ENCODE peak calls at places on chromosomes 12 and 14, in six cellular contexts. K is aorta, I is astrocyte of the spinal cord, R is ascending aorta, W is mammary epithelial cell, D is fibroblast of lung. L is an unnamed sample.
A peak's percentile ranks its signal among the peaks of the same experiment; 100 is the strongest.

GRCh38 chr12:46266382-46266791 is 2.5 kb downstream of the SLC38A1 start:
- DNase-seq in R (no peak), K (no peak), D (peak; percentile 54), W (peak; percentile 69), I (peak; percentile 48), L (peak; percentile 43)

GRCh38 chr12:111334393-111334915 is 34.4 kb downstream of the PHETA1 start:
- DNase-seq in W (no peak), I (no peak), R (no peak), D (no peak), K (no peak), L (no peak)

GRCh38 chr14:74401504-74402241 is 24.3 kb downstream of the SYNDIG1L start:
- DNase-seq in R (no peak), K (no peak), I (no peak), W (no peak), D (no peak), L (no peak)

GRCh38 chr12:50980545-50980944 is 28.2 kb downstream of the HIGD1C start:
- DNase-seq in W (no peak), D (no peak), K (no peak), I (no peak), R (no peak), L (no peak)

GRCh38 chr12:49309361-49309760 is 13.7 kb upstream of the TROAP start:
- DNase-seq in I (no peak), R (no peak), D (no peak), K (peak; percentile 23), W (no peak), L (no peak)

GRCh38 chr12:93978553-93978952 is 169.8 kb upstream of the PLXNC1 start:
- DNase-seq in D (peak; percentile 78), R (no peak), K (no peak), I (peak; percentile 30), W (peak; percentile 70), L (peak; percentile 80)

GRCh38 chr12:79233341-79233761 is 368.8 kb downstream of the SYT1 start:
- DNase-seq in R (no peak), I (no peak), K (no peak), W (no peak), D (no peak), L (no peak)

GRCh38 chr14:35766700-35767082 is 42.4 kb downstream of the RALGAPA1 start:
- DNase-seq in R (no peak), W (no peak), K (no peak), D (no peak), I (no peak), L (no peak)

GRCh38 chr12:42104087-42104486 is 40.6 kb downstream of the GXYLT1 start:
- DNase-seq in R (no peak), W (no peak), D (no peak), K (no peak), I (no peak), L (no peak)

GRCh38 chr12:111846016-111846415 is 4.0 kb downstream of the MAPKAPK5 start:
- DNase-seq in W (no peak), K (no peak), R (no peak), D (peak; percentile 29), I (no peak), L (no peak)

GRCh38 chr12:1972260-1972659 is 32.0 kb downstream of the DCP1B start:
- DNase-seq in D (peak; percentile 82), R (no peak), K (no peak), W (peak; percentile 29), I (peak; percentile 66), L (peak; percentile 30)

GRCh38 chr12:51507188-51507587 is 82.6 kb downstream of the SLC4A8 start:
- DNase-seq in K (no peak), I (no peak), W (no peak), D (no peak), R (no peak), L (no peak)

GRCh38 chr12:130347588-130347987 is 9.9 kb downstream of the PIWIL1 start:
- DNase-seq in R (no peak), I (no peak), D (no peak), W (no peak), K (no peak), L (no peak)

GRCh38 chr12:71009414-71010142 is 89.0 kb upstream of the PTPRR start:
- DNase-seq in K (no peak), D (no peak), I (no peak), W (no peak), R (no peak), L (no peak)

GRCh38 chr14:104423715-104424405 is 155.7 kb upstream of the C14orf180 start:
- DNase-seq in R (no peak), K (peak; percentile 58), D (no peak), I (no peak), W (no peak), L (no peak)

GRCh38 chr12:71661977-71662522 is 1.6 kb downstream of the ZFC3H1 start:
- DNase-seq in D (peak; percentile 77), W (peak; percentile 13), I (peak; percentile 30), K (no peak), R (no peak), L (peak; percentile 12)

GRCh38 chr12:50505945-50506344 is 1.2 kb downstream of the DIP2B start:
- DNase-seq in I (peak; percentile 14), R (peak; percentile 21), W (peak; percentile 34), K (no peak), D (peak; percentile 10), L (no peak)

GRCh38 chr14:74035556-74035955 is 16.4 kb downstream of the BBOF1 start:
- DNase-seq in I (peak; percentile 22), W (peak; percentile 2), K (no peak), R (no peak), D (peak; percentile 66), L (peak; percentile 4)

GRCh38 chr14:103803661-103804060 is 43.7 kb downstream of the PPP1R13B start:
- DNase-seq in W (peak; percentile 78), K (no peak), D (peak; percentile 50), R (no peak), I (no peak), L (no peak)

GRCh38 chr12:47032644-47033043 is 46.8 kb upstream of the PCED1B start:
- DNase-seq in K (no peak), R (no peak), W (peak; percentile 55), D (peak; percentile 66), I (peak; percentile 81), L (no peak)

GRCh38 chr12:116502989-116503496 is 56.1 kb upstream of the MAP1LC3B2 start:
- DNase-seq in I (no peak), W (no peak), D (no peak), K (no peak), R (no peak), L (no peak)

GRCh38 chr12:87953257-87953860 is 75.8 kb downstream of the C12orf50 start:
- DNase-seq in D (peak; percentile 53), W (peak; percentile 21), I (peak; percentile 71), K (no peak), R (no peak), L (no peak)

GRCh38 chr14:61504841-61505340 is 183.5 kb downstream of the PRKCH start:
- DNase-seq in I (no peak), K (no peak), R (no peak), D (no peak), W (no peak), L (no peak)

GRCh38 chr12:108752387-108752786 is 21.1 kb upstream of the CORO1C start:
- DNase-seq in I (no peak), R (no peak), K (no peak), W (no peak), D (no peak), L (no peak)

GRCh38 chr14:74506408-74506807 is 12.8 kb downstream of the ISCA2 start:
- DNase-seq in D (no peak), R (no peak), I (no peak), K (no peak), W (no peak), L (no peak)

GRCh38 chr12:19411234-19412221 is 27.8 kb upstream of the AEBP2 start:
- DNase-seq in D (peak; percentile 53), W (no peak), K (no peak), R (peak; percentile 51), I (no peak), L (no peak)

GRCh38 chr14:106842687-106843086 is 1316.3 kb downstream of the TMEM121 start:
- DNase-seq in K (no peak), R (no peak), D (no peak), W (no peak), I (no peak), L (no peak)

DNA sequence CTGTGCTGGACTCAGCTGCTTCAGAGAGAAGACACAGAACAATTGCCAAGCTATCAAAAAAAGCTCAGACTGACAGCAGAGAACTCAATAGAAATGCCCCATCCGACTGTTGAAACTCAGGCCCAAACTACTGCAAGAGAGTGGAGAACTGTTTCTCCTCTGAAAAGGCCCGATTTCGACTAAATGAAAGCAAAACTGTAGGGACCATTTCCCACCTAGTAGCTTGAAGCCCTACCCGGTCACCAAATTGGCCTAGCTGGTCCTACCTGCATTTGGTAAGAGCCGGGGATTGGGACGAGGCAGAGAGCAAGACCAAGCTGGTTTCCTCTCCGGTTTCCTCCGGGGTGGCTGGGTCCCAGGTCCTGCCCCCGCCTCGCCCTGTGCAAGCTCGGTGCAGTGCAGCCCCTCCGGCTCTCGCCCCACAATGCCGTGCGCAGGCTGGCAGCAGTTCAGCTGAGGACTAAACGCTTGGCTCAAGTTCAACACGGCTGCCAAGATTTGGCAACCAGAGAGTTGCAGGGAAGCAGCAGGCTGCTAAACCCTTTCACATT is 1180.6 kb downstream of the VRK1 start:
- DNase-seq in K (peak; percentile 94), W (peak; percentile 31), D (peak; percentile 45), I (peak; percentile 29), R (peak; percentile 15), L (no peak)
- H3K4me3 ChIP-seq in K (peak overlapping the region; percentile 77), W (peak overlapping the region; percentile 30), D (no peak overlapping the region), I (peak overlapping the region; percentile 12), R (peak overlapping the region; percentile 54), L (peak overlapping the region; percentile 27)

DNA sequence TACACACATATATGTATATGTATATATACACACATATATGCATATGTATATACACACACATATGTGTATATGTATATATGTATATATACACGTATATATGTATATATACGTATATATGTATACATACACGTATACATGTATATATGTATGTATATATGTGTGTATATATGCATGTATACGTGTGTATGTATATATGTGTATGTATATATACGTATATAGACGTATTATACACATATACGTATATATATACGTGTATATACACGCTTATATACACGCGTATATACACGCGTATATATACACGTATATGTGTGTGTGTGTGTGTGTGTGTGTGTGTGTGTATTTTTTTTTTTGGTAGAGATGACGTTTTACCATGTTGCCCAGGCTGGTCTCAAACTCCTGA is 32.9 kb upstream of the ZNF740 start:
- DNase-seq in R (no peak), D (no peak), K (no peak), W (no peak), I (no peak), L (no peak)
- H3K4me3 ChIP-seq in R (no peak overlapping the region), D (no peak overlapping the region), K (no peak overlapping the region), W (no peak overlapping the region), I (no peak overlapping the region), L (no peak overlapping the region)

DNA sequence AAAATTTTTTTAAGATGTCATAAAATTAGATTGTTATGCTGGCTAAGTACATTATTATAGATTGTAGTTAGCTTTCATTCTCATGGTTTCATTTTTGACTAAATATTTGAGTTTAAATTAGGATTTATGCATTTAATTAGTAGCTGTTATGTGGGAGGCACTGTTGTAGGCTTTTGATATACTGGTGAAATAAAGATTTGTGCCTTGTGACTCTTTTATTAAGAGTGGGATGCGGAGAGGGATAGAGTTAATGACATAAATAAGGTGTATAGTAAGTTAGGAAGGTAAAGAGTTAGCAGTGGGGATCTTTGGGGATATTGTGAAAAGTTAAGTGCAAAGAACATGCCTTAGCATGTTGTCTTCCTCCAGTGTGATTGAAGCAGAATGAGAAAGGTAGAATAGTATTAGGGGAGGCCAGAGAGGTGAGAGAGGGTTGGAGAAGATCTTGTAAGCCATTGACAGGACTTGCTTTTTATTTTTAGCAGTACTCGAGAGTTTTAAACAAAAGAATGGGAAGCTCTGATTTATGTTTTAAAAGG is 8.8 kb downstream of the ARHGAP5 start:
- DNase-seq in I (no peak), W (peak; percentile 60), K (no peak), R (no peak), D (no peak), L (no peak)
- H3K4me3 ChIP-seq in I (no peak overlapping the region), W (peak overlapping the region; percentile 31), K (no peak overlapping the region), R (no peak overlapping the region), D (no peak overlapping the region), L (no peak overlapping the region)

GRCh38 chr14:101004954-101005353 is 101.4 kb upstream of the RTL1 start:
- DNase-seq in K (peak; percentile 61), D (peak; percentile 79), I (peak; percentile 71), R (no peak), W (no peak), L (peak; percentile 67)
- H3K4me3 ChIP-seq in K (no peak overlapping the region), D (no peak overlapping the region), I (no peak overlapping the region), R (no peak overlapping the region), W (no peak overlapping the region), L (no peak overlapping the region)